ENCODE peak calls at places on chromosomes 6 and 20, in eight cellular contexts. G, E, X, Y, P, J, C and S are unnamed samples.
A peak's percentile ranks its signal among the peaks of the same experiment; 100 is the strongest.

GRCh38 chr6:142613981-142614380 is 312.2 kb downstream of the ADGRG6 start:
- DNase-seq in G (no peak), E (no peak), X (peak; percentile 18), Y (no peak), P (no peak), J (no peak), C (no peak), S (no peak)

GRCh38 chr6:81900616-81901015 is 148.1 kb upstream of the TENT5A start:
- DNase-seq in G (no peak), E (no peak), X (no peak), Y (no peak), P (no peak), J (no peak), C (no peak), S (no peak)

GRCh38 chr6:111353914-111354464 is 129.0 kb downstream of the REV3L start:
- DNase-seq in G (no peak), E (peak; percentile 23), X (no peak), Y (no peak), P (no peak), J (no peak), C (no peak), S (no peak)

GRCh38 chr6:13526718-13527668 is 39.6 kb upstream of the GFOD1 start:
- DNase-seq in G (peak; percentile 43), E (peak; percentile 15), X (no peak), Y (no peak), P (peak; percentile 41), J (no peak), C (peak; percentile 64), S (peak; percentile 54)

GRCh38 chr6:110105296-110105695 is 74.2 kb downstream of the WASF1 start:
- DNase-seq in G (no peak), E (no peak), X (no peak), Y (no peak), P (no peak), J (no peak), C (no peak), S (no peak)

GRCh38 chr20:32807706-32808105 is 12.0 kb upstream of the MAPRE1 start:
- DNase-seq in G (no peak), E (no peak), X (no peak), Y (no peak), P (no peak), J (no peak), C (no peak), S (no peak)

GRCh38 chr20:62693523-62693922 is 15.1 kb upstream of the NTSR1 start:
- DNase-seq in G (no peak), E (no peak), X (no peak), Y (no peak), P (no peak), J (no peak), C (no peak), S (no peak)

GRCh38 chr6:45759134-45759849 is 256.4 kb downstream of the CLIC5 start:
- DNase-seq in G (no peak), E (peak; percentile 8), X (no peak), Y (no peak), P (no peak), J (no peak), C (no peak), S (no peak)

GRCh38 chr6:8879334-8879733 is 444.0 kb upstream of the SLC35B3 start:
- DNase-seq in G (no peak), E (no peak), X (no peak), Y (no peak), P (no peak), J (no peak), C (no peak), S (no peak)

GRCh38 chr6:9806195-9806594 is 608.7 kb downstream of the TFAP2A start:
- DNase-seq in G (no peak), E (no peak), X (no peak), Y (no peak), P (no peak), J (no peak), C (no peak), S (no peak)

GRCh38 chr20:23131766-23132165 is 45.6 kb upstream of the CD93 start:
- DNase-seq in G (no peak), E (peak; percentile 56), X (no peak), Y (no peak), P (peak; percentile 3), J (no peak), C (no peak), S (no peak)

GRCh38 chr6:2891768-2892170 is 11.3 kb downstream of the SERPINB9 start:
- DNase-seq in G (peak; percentile 57), E (no peak), X (no peak), Y (peak; percentile 39), P (no peak), J (no peak), C (peak; percentile 88), S (peak; percentile 92)

GRCh38 chr6:73452107-73452461 is at the start of gene CGAS:
- DNase-seq in G (peak; percentile 57), E (peak; percentile 50), X (no peak), Y (peak; percentile 51), P (peak; percentile 78), J (peak; percentile 83), C (peak; percentile 75), S (peak; percentile 84)

GRCh38 chr6:6764764-6765434 is 176.4 kb downstream of the LY86 start:
- DNase-seq in G (no peak), E (no peak), X (no peak), Y (no peak), P (no peak), J (no peak), C (no peak), S (no peak)

GRCh38 chr6:49892280-49892679 is 25.9 kb upstream of the CRISP1 start:
- DNase-seq in G (no peak), E (no peak), X (no peak), Y (no peak), P (peak; percentile 18), J (no peak), C (no peak), S (no peak)

GRCh38 chr6:135944120-135944519 is 92.6 kb downstream of the PDE7B start:
- DNase-seq in G (no peak), E (no peak), X (no peak), Y (no peak), P (no peak), J (no peak), C (no peak), S (no peak)

GRCh38 chr6:122810189-122810588 is 21.1 kb downstream of the SMPDL3A start:
- DNase-seq in G (no peak), E (no peak), X (no peak), Y (no peak), P (no peak), J (no peak), C (no peak), S (no peak)

GRCh38 chr20:44355503-44356352 is at the start of gene HNF4A:
- DNase-seq in G (no peak), E (no peak), X (no peak), Y (no peak), P (no peak), J (no peak), C (no peak), S (peak; percentile 83)

GRCh38 chr20:44356353-44356723 is 839 bp downstream of the HNF4A start:
- DNase-seq in G (no peak), E (no peak), X (no peak), Y (no peak), P (no peak), J (no peak), C (no peak), S (no peak)

GRCh38 chr20:44357020-44357419 is 1.5 kb downstream of the HNF4A start:
- DNase-seq in G (no peak), E (no peak), X (no peak), Y (no peak), P (no peak), J (no peak), C (no peak), S (no peak)

GRCh38 chr20:44357555-44358130 is 2.1 kb downstream of the HNF4A start:
- DNase-seq in G (no peak), E (no peak), X (no peak), Y (no peak), P (no peak), J (no peak), C (no peak), S (no peak)

DNA sequence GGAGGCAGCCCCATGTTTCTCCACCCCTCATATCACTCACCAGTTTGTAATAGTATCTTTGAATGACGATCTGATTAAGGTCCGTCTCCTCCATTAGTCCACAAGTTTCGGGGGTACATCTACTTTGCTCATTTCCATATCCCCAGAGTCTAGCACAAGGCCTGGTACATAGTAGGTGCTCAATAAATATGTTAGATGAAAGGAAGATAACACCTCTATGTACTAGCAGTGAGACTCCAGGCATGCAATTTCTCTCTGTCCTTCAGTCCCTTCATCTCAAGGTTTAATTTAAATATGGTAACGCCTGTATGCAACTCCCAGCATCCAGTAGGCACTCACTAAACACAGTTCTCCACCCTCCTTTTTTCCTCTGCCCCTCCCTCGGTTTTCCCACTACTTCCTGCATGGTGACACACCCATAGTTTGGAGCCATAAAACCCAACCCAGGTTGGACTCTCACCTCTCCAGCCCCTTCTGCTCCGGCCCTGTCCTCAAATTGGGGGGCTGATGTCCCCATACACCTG is 458 bp upstream of the HNF4A start:
- DNase-seq in G (no peak), E (no peak), X (no peak), Y (no peak), P (no peak), J (no peak), C (no peak), S (no peak)
- H3K36me3 ChIP-seq in G (no peaks in the 10 kb centered on the region), E (no peaks in the 10 kb centered on the region), X (no peaks in the 10 kb centered on the region), Y (no peaks in the 10 kb centered on the region), P (no peaks in the 10 kb centered on the region), J (no peaks in the 10 kb centered on the region), C (no peaks in the 10 kb centered on the region), S (no peaks in the 10 kb centered on the region)

GRCh38 chr6:30752164-30752927 is 8.0 kb upstream of the IER3 start:
- DNase-seq in G (peak; percentile 96), E (peak; percentile 100), X (peak; percentile 100), Y (peak; percentile 82), P (peak; percentile 98), J (peak; percentile 98), C (peak; percentile 41), S (peak; percentile 78)
- TF ChIP-seq CTCF in G (no peak), E (no peak), X (peak; percentile 28), Y (no peak), P (no peak), J (no peak), C (no peak), S (no peak)

GRCh38 chr20:13799974-13800373 is 15.1 kb downstream of the NDUFAF5 start:
- DNase-seq in G (no peak), E (no peak), X (no peak), Y (no peak), P (no peak), J (no peak), C (no peak), S (no peak)
- H3K36me3 ChIP-seq in G (no peaks in the 10 kb centered on the region), E (peaks cover 2% of the 10 kb centered on the region), X (peaks cover 56% of the 10 kb centered on the region), Y (peaks cover 5% of the 10 kb centered on the region), P (peaks cover 71% of the 10 kb centered on the region), J (no peaks in the 10 kb centered on the region), C (peaks cover 73% of the 10 kb centered on the region), S (peaks cover 7% of the 10 kb centered on the region)

DNA sequence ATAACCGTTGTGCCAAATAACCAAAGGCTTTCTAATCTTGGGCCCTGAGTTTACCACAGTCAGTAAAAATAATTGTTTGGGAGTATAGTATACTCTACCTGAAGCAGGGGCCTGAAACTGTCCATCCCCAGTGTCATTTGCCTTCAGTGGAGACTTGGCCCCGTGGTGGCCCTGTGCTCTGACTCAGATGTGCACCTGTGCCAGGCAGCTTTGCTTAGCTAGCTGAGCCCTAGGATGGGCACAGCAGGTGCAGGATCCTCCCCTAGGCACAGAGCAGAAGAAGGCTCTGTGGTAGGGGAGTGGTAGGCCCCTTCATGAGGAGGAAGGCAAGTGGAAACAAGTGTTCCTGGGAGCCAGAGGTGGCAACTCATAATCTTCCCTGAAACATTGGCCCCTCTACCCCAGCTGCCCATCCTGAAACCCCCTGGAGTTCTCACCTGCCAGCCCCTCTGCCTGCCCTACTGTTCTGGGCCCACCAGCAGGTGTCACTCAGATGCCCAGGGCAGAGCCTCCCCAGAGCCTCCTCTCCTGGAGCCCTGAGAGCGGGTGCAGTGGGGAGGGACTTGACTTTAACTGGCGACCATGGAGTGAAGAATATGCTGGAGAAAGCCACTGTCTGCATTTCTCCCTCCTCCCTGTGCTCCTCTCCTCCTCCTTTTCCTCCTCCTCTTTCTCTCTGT is 3.0 kb downstream of the CPNE5 start:
- DNase-seq in G (no peak), E (no peak), X (no peak), Y (no peak), P (no peak), J (peak; percentile 17), C (no peak), S (no peak)
- TF ChIP-seq CTCF in G (no peak), E (no peak), X (peak; percentile 15), Y (no peak), P (no peak), J (no peak), C (no peak), S (no peak)